ENCODE peak calls at places on chromosomes 12 and 14, in nine cellular contexts. J, L, F, K, X, M, N, C and W are unnamed samples.

GRCh38 chr12:24172773-24173447 is 223.4 kb upstream of the SOX5 start:
- DNase-seq in J (no peak), L (no peak), F (no peak), K (no peak), X (no peak), M (no peak), N (no peak), C (no peak), W (no peak)

GRCh38 chr14:89473569-89473968 is 56.5 kb upstream of the FOXN3 start:
- DNase-seq in J (no peak), L (no peak), F (no peak), K (no peak), X (no peak), M (no peak), N (no peak), C (no peak), W (no peak)

GRCh38 chr12:108691995-108692808 is 39.1 kb downstream of the CORO1C start:
- DNase-seq in J (no peak), L (peak), F (peak), K (no peak), X (peak), M (no peak), N (no peak), C (peak), W (no peak)

GRCh38 chr14:24238123-24238522 is 4.3 kb downstream of the TINF2 start:
- DNase-seq in J (no peak), L (peak), F (no peak), K (no peak), X (no peak), M (no peak), N (no peak), C (no peak), W (no peak)

GRCh38 chr12:28799337-28799736 is 349.7 kb upstream of the FAR2 start:
- DNase-seq in J (no peak), L (no peak), F (no peak), K (no peak), X (no peak), M (no peak), N (no peak), C (no peak), W (no peak)

GRCh38 chr12:75784591-75784990 is 247.0 kb downstream of the PHLDA1 start:
- DNase-seq in J (no peak), L (no peak), F (peak), K (no peak), X (no peak), M (no peak), N (no peak), C (no peak), W (peak)

GRCh38 chr12:122547330-122547729 is 20.3 kb downstream of the KNTC1 start:
- DNase-seq in J (no peak), L (peak), F (no peak), K (no peak), X (no peak), M (no peak), N (no peak), C (no peak), W (no peak)

GRCh38 chr14:35402323-35403084 is 2.0 kb downstream of the NFKBIA start:
- DNase-seq in J (no peak), L (peak), F (no peak), K (peak), X (peak), M (no peak), N (peak), C (no peak), W (no peak)

GRCh38 chr12:58285551-58285950 is 344.2 kb downstream of the ATP23 start:
- DNase-seq in J (no peak), L (no peak), F (no peak), K (no peak), X (no peak), M (no peak), N (no peak), C (no peak), W (no peak)

GRCh38 chr12:124191024-124191359 is 103.9 kb upstream of the RFLNA start:
- DNase-seq in J (no peak), L (peak), F (no peak), K (no peak), X (no peak), M (no peak), N (peak), C (no peak), W (no peak)

GRCh38 chr12:25725874-25726273 is 172.8 kb upstream of the LMNTD1 start:
- DNase-seq in J (no peak), L (no peak), F (no peak), K (no peak), X (no peak), M (no peak), N (no peak), C (no peak), W (no peak)

GRCh38 chr12:117124421-117125274 is 25.4 kb upstream of the TESC start:
- DNase-seq in J (no peak), L (no peak), F (no peak), K (no peak), X (no peak), M (no peak), N (no peak), C (no peak), W (no peak)

GRCh38 chr12:50326636-50327284 is 43.4 kb upstream of the LIMA1 start:
- DNase-seq in J (no peak), L (no peak), F (no peak), K (no peak), X (no peak), M (no peak), N (no peak), C (no peak), W (no peak)

GRCh38 chr12:111446631-111447570 is 41.2 kb downstream of the SH2B3 start:
- DNase-seq in J (peak), L (no peak), F (no peak), K (no peak), X (no peak), M (no peak), N (peak), C (no peak), W (no peak)

GRCh38 chr12:100672075-100672592 is 98.7 kb downstream of the GAS2L3 start:
- DNase-seq in J (peak), L (peak), F (no peak), K (no peak), X (no peak), M (no peak), N (peak), C (no peak), W (no peak)

GRCh38 chr14:100146548-100147091 is 12.8 kb downstream of the DEGS2 start:
- DNase-seq in J (no peak), L (no peak), F (no peak), K (peak), X (no peak), M (no peak), N (no peak), C (no peak), W (no peak)

GRCh38 chr12:5789469-5789968 is 155.5 kb downstream of the ANO2 start:
- DNase-seq in J (no peak), L (peak), F (no peak), K (no peak), X (no peak), M (no peak), N (no peak), C (no peak), W (no peak)

GRCh38 chr14:106129274-106129673 is 602.9 kb downstream of the TMEM121 start:
- DNase-seq in J (no peak), L (no peak), F (no peak), K (peak), X (peak), M (no peak), N (no peak), C (no peak), W (no peak)

GRCh38 chr12:30939234-30939633 is 12.7 kb downstream of the TSPAN11 start:
- DNase-seq in J (no peak), L (no peak), F (no peak), K (no peak), X (no peak), M (no peak), N (no peak), C (no peak), W (no peak)

GRCh38 chr14:71399057-71399487 is 491.8 kb downstream of the PCNX1 start:
- DNase-seq in J (no peak), L (no peak), F (no peak), K (no peak), X (peak), M (no peak), N (peak), C (no peak), W (no peak)

GRCh38 chr12:13156277-13156676 is 40.2 kb upstream of the EMP1 start:
- DNase-seq in J (no peak), L (no peak), F (no peak), K (no peak), X (no peak), M (no peak), N (no peak), C (no peak), W (no peak)

GRCh38 chr14:64253672-64254071 is 40.5 kb downstream of the ESR2 start:
- DNase-seq in J (no peak), L (peak), F (no peak), K (no peak), X (no peak), M (no peak), N (no peak), C (no peak), W (no peak)

GRCh38 chr14:94575730-94576585 is 5.3 kb upstream of the SERPINA5 start:
- DNase-seq in J (no peak), L (peak), F (no peak), K (no peak), X (no peak), M (no peak), N (no peak), C (no peak), W (no peak)

GRCh38 chr12:49825360-49825970 is 2.7 kb downstream of the NCKAP5L start:
- DNase-seq in J (no peak), L (peak), F (no peak), K (no peak), X (no peak), M (no peak), N (no peak), C (no peak), W (no peak)

GRCh38 chr12:130526813-130527212 is 189.1 kb downstream of the PIWIL1 start:
- DNase-seq in J (peak), L (no peak), F (no peak), K (no peak), X (no peak), M (no peak), N (no peak), C (peak), W (no peak)